ENCODE peak calls at places on chromosomes 5 and 9, in four cellular contexts. One of them, this sample, is unnamed.

GRCh38 chr9:114694146-114694545 is 12.2 kb upstream of the TEX48 start:
- DNase-seq in HepG2: no peak
- DNase-seq in WTC11: no peak
- DNase-seq in GM12878: no peak
- DNase-seq in this sample: no peak

GRCh38 chr5:169637085-169637855 is at the start of gene DOCK2:
- DNase-seq in HepG2: no peak
- DNase-seq in WTC11: peak; percentile 40
- DNase-seq in GM12878: no peak
- DNase-seq in this sample: peak; percentile 31

GRCh38 chr5:134873494-134873893 is 677 bp upstream of the TXNDC15 start:
- DNase-seq in HepG2: no peak
- DNase-seq in WTC11: no peak
- DNase-seq in GM12878: no peak
- DNase-seq in this sample: no peak

GRCh38 chr5:131758520-131758900 is 38.3 kb downstream of the FNIP1 start:
- DNase-seq in HepG2: no peak
- DNase-seq in WTC11: no peak
- DNase-seq in GM12878: no peak
- DNase-seq in this sample: no peak

GRCh38 chr9:15882328-15882727 is 329.5 kb downstream of the CCDC171 start:
- DNase-seq in HepG2: no peak
- DNase-seq in WTC11: no peak
- DNase-seq in GM12878: no peak
- DNase-seq in this sample: no peak

GRCh38 chr5:168947212-168947868 is 353.6 kb downstream of the SLIT3 start:
- DNase-seq in HepG2: peak; percentile 36
- DNase-seq in WTC11: peak; percentile 84
- DNase-seq in GM12878: no peak
- DNase-seq in this sample: peak; percentile 57

GRCh38 chr5:10533218-10533617 is 30.7 kb upstream of the ANKRD33B start:
- DNase-seq in HepG2: no peak
- DNase-seq in WTC11: peak; percentile 72
- DNase-seq in GM12878: no peak
- DNase-seq in this sample: no peak

GRCh38 chr5:127419007-127419406 is 98.4 kb upstream of the PRRC1 start:
- DNase-seq in HepG2: no peak
- DNase-seq in WTC11: no peak
- DNase-seq in GM12878: no peak
- DNase-seq in this sample: no peak

GRCh38 chr9:92439921-92440750 is 15.9 kb upstream of the OMD start:
- DNase-seq in HepG2: no peak
- DNase-seq in WTC11: no peak
- DNase-seq in GM12878: no peak
- DNase-seq in this sample: no peak

GRCh38 chr5:31851290-31851689 is 212.4 kb downstream of the PDZD2 start:
- DNase-seq in HepG2: no peak
- DNase-seq in WTC11: no peak
- DNase-seq in GM12878: no peak
- DNase-seq in this sample: no peak

GRCh38 chr9:96136992-96137665 is 164.8 kb downstream of the HSD17B3 start:
- DNase-seq in HepG2: no peak
- DNase-seq in WTC11: no peak
- DNase-seq in GM12878: peak; percentile 69
- DNase-seq in this sample: no peak

GRCh38 chr5:81708889-81709288 is 42.0 kb downstream of the SSBP2 start:
- DNase-seq in HepG2: no peak
- DNase-seq in WTC11: no peak
- DNase-seq in GM12878: no peak
- DNase-seq in this sample: no peak

GRCh38 chr9:137972355-137972987 is 94.9 kb downstream of the CACNA1B start:
- DNase-seq in HepG2: no peak
- DNase-seq in WTC11: no peak
- DNase-seq in GM12878: no peak
- DNase-seq in this sample: no peak

GRCh38 chr5:157216395-157217142 is 35.9 kb downstream of the ITK start:
- DNase-seq in HepG2: no peak
- DNase-seq in WTC11: no peak
- DNase-seq in GM12878: no peak
- DNase-seq in this sample: no peak

GRCh38 chr5:86824642-86825041 is 206.9 kb downstream of the COX7C start:
- DNase-seq in HepG2: no peak
- DNase-seq in WTC11: no peak
- DNase-seq in GM12878: no peak
- DNase-seq in this sample: no peak

GRCh38 chr5:172931001-172931536 is 28.2 kb upstream of the RPL26L1 start:
- DNase-seq in HepG2: no peak
- DNase-seq in WTC11: no peak
- DNase-seq in GM12878: no peak
- DNase-seq in this sample: no peak

GRCh38 chr5:172935096-172935495 is 24.1 kb upstream of the RPL26L1 start:
- DNase-seq in HepG2: no peak
- DNase-seq in WTC11: no peak
- DNase-seq in GM12878: no peak
- DNase-seq in this sample: no peak

GRCh38 chr5:172929371-172929838 is 29.8 kb upstream of the RPL26L1 start:
- DNase-seq in HepG2: no peak
- DNase-seq in WTC11: no peak
- DNase-seq in GM12878: no peak
- DNase-seq in this sample: no peak

GRCh38 chr5:172933238-172933637 is 26.0 kb upstream of the RPL26L1 start:
- DNase-seq in HepG2: no peak
- DNase-seq in WTC11: no peak
- DNase-seq in GM12878: no peak
- DNase-seq in this sample: no peak

GRCh38 chr5:172932313-172933017 is 26.8 kb upstream of the RPL26L1 start:
- DNase-seq in HepG2: peak; percentile 23
- DNase-seq in WTC11: peak; percentile 66
- DNase-seq in GM12878: no peak
- DNase-seq in this sample: peak; percentile 77
- TF ChIP-seq CBFB in HepG2: peak; percentile 26
- TF ChIP-seq CBFB in WTC11: no peak
- TF ChIP-seq CBFB in GM12878: no peak
- TF ChIP-seq CBFB in this sample: no peak

GRCh38 chr5:1413211-1413610 is 32.0 kb downstream of the SLC6A3 start:
- DNase-seq in HepG2: no peak
- DNase-seq in WTC11: no peak
- DNase-seq in GM12878: no peak
- DNase-seq in this sample: no peak

GRCh38 chr5:1415059-1415425 is 30.2 kb downstream of the SLC6A3 start:
- DNase-seq in HepG2: no peak
- DNase-seq in WTC11: no peak
- DNase-seq in GM12878: no peak
- DNase-seq in this sample: no peak

GRCh38 chr5:1412621-1413020 is 32.6 kb downstream of the SLC6A3 start:
- DNase-seq in HepG2: no peak
- DNase-seq in WTC11: no peak
- DNase-seq in GM12878: no peak
- DNase-seq in this sample: no peak

GRCh38 chr5:1414311-1415058 is 30.8 kb downstream of the SLC6A3 start:
- DNase-seq in HepG2: no peak
- DNase-seq in WTC11: no peak
- DNase-seq in GM12878: no peak
- DNase-seq in this sample: peak; percentile 70

DNA sequence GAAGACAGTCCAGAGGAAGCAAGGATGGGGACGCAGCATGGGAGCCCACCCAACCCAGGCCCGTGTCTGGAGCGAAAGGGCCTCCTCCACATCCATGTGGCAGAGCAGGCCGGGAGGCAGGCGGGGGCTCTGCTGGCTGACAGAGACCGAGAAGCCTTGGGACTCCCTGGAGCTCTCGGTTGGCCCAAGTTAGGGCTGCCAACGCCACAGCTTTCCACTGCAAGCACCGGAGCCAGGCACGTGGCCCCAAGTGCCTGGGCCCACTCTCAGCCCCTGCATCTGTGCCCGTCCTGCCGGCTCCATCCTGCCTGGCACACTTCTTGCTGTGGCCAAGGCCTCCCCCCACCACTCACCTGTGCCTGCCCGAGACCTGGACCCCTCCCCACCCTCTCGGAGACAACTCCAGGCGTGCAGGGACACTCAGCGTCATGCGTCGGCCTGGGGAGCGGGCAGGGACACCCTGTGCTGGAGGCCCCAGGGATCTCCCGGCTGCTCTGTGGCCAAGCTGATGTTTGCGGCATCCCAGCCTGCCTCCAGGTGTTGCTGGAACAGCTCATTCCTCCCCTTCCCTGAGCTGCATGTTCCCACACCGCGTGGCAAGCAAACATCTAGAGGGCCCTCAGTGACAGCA is 31.5 kb downstream of the SLC6A3 start:
- DNase-seq in HepG2: no peak
- DNase-seq in WTC11: no peak
- DNase-seq in GM12878: no peak
- DNase-seq in this sample: no peak
- TF ChIP-seq CBFB in HepG2: no peak
- TF ChIP-seq CBFB in WTC11: no peak
- TF ChIP-seq CBFB in GM12878: no peak
- TF ChIP-seq CBFB in this sample: no peak

GRCh38 chr9:132769895-132770774 is 99.9 kb downstream of the GTF3C4 start:
- DNase-seq in HepG2: peak; percentile 14
- DNase-seq in WTC11: peak; percentile 74
- DNase-seq in GM12878: peak; percentile 12
- DNase-seq in this sample: no peak
- TF ChIP-seq CBFB in HepG2: no peak
- TF ChIP-seq CBFB in WTC11: no peak
- TF ChIP-seq CBFB in GM12878: no peak
- TF ChIP-seq CBFB in this sample: no peak

DNA sequence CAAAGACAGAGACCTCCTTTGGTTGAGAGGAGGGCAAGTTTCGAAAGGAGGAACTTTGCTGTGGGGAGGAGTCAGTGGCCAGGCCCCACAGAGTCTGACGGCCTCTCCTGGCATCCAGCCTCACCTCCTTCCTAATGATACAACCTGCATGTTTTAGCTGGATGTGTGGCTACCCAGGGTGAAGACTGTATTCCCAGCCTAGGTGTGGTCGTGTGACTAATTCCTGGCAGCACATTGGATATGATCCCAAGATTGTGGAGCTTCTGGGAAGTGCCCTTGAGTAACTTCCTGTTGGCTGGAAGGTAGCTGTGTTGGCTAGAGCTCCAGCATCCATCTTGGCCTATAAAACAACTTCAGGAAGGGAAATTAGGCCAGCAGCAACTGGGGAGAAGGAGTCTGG is 19.0 kb upstream of the LPCAT1 start:
- DNase-seq in HepG2: no peak
- DNase-seq in WTC11: no peak
- DNase-seq in GM12878: no peak
- DNase-seq in this sample: no peak
- TF ChIP-seq CBFB in HepG2: no peak
- TF ChIP-seq CBFB in WTC11: no peak
- TF ChIP-seq CBFB in GM12878: no peak
- TF ChIP-seq CBFB in this sample: no peak